ENCODE peak calls at places on chromosomes 16 and 17, in seven cellular contexts. Y, L, E, K, A, M and F are unnamed samples.

GRCh38 chr17:28396635-28397239 is 9.3 kb downstream of the SLC46A1 start:
- DNase-seq in A (no peak), L (no peak), K (no peak), Y (no peak), M (no peak), E (no peak), F (no peak)

GRCh38 chr16:27452569-27453475 is 50.8 kb downstream of the IL21R start:
- DNase-seq in L (no peak), Y (no peak), M (no peak), A (no peak), E (no peak), K (no peak), F (no peak)

GRCh38 chr17:10610821-10611323 is 46.2 kb downstream of the MYH3 start:
- DNase-seq in M (no peak), A (no peak), Y (no peak), K (no peak), E (no peak), L (no peak), F (no peak)

GRCh38 chr17:50911890-50912289 is 45.7 kb upstream of the TOB1 start:
- DNase-seq in M (no peak), A (no peak), K (no peak), L (no peak), E (no peak), Y (no peak), F (no peak)

GRCh38 chr16:26651464-26651863 is 415.3 kb upstream of the C16orf82 start:
- DNase-seq in A (no peak), E (no peak), L (no peak), M (no peak), K (no peak), Y (no peak), F (no peak)

GRCh38 chr17:72134560-72135399 is 14.0 kb downstream of the SOX9 start:
- DNase-seq in M (no peak), E (no peak), L (no peak), K (no peak), A (no peak), Y (no peak), F (no peak)

GRCh38 chr16:1530349-1530882 is 3.0 kb upstream of the TMEM204 start:
- DNase-seq in A (no peak), E (no peak), M (no peak), K (no peak), L (no peak), Y (no peak), F (peak; percentile 55)

GRCh38 chr17:31594416-31594815 is 202.9 kb downstream of the RAB11FIP4 start:
- DNase-seq in Y (no peak), L (no peak), M (no peak), E (no peak), K (no peak), A (no peak), F (no peak)

GRCh38 chr17:28345420-28346198 is 10.0 kb downstream of the TNFAIP1 start:
- DNase-seq in K (no peak), E (no peak), M (no peak), A (no peak), L (peak; percentile 47), Y (no peak), F (no peak)

GRCh38 chr16:27995378-27995777 is 68.1 kb downstream of the GSG1L start:
- DNase-seq in E (no peak), K (no peak), M (no peak), L (no peak), Y (no peak), A (no peak), F (no peak)

GRCh38 chr16:22843856-22844255 is 29.9 kb downstream of the HS3ST2 start:
- DNase-seq in L (no peak), A (no peak), K (no peak), Y (no peak), M (no peak), E (no peak), F (no peak)

GRCh38 chr17:67105213-67105612 is 60.9 kb downstream of the CACNG1 start:
- DNase-seq in A (no peak), Y (no peak), M (no peak), K (no peak), L (no peak), E (no peak), F (no peak)

GRCh38 chr17:56887105-56887504 is 26.7 kb downstream of the TRIM25 start:
- DNase-seq in L (no peak), M (no peak), A (no peak), K (no peak), E (no peak), Y (no peak), F (no peak)

GRCh38 chr16:2584742-2585650 is 47.2 kb downstream of the PDPK1 start:
- DNase-seq in E (no peak), L (no peak), M (peak; percentile 78), Y (no peak), K (no peak), A (no peak), F (no peak)

GRCh38 chr17:57578608-57578990 is 166.5 kb downstream of the CCDC182 start:
- DNase-seq in Y (no peak), L (no peak), K (no peak), M (no peak), A (no peak), E (no peak), F (no peak)

GRCh38 chr17:64183815-64184397 is 54.0 kb upstream of the ERN1 start:
- DNase-seq in M (no peak), E (no peak), L (no peak), A (no peak), Y (no peak), K (no peak), F (no peak)

GRCh38 chr16:741986-742629 is 1.3 kb upstream of the CIAO3 start:
- DNase-seq in A (no peak), K (no peak), L (no peak), Y (no peak), E (no peak), M (no peak), F (no peak)

GRCh38 chr17:60077672-60078519 is 825 bp downstream of the HEATR6 start:
- DNase-seq in Y (no peak), K (no peak), L (no peak), E (no peak), A (peak; percentile 28), M (no peak), F (no peak)

GRCh38 chr17:32936894-32937500 is 9.0 kb downstream of the TMEM98 start:
- DNase-seq in A (peak; percentile 80), L (peak; percentile 82), M (peak; percentile 79), E (peak; percentile 94), K (peak; percentile 45), Y (peak; percentile 78), F (peak; percentile 72)

GRCh38 chr16:20614201-20615141 is 38.3 kb upstream of the ACSM2B start:
- DNase-seq in E (no peak), Y (no peak), M (no peak), L (no peak), A (no peak), K (no peak), F (no peak)

GRCh38 chr17:76191891-76192290 is 48.4 kb downstream of the RNF157 start:
- DNase-seq in L (no peak), M (no peak), Y (no peak), K (no peak), A (no peak), E (no peak), F (no peak)

GRCh38 chr16:87688876-87689815 is 76.6 kb downstream of the KLHDC4 start:
- DNase-seq in E (no peak), M (no peak), K (no peak), A (no peak), L (no peak), Y (no peak), F (no peak)
- H3K4me1 ChIP-seq in E (no peaks in the 10 kb centered on the region), M (no peaks in the 10 kb centered on the region), K (no peaks in the 10 kb centered on the region), A (no peaks in the 10 kb centered on the region), L (no peaks in the 10 kb centered on the region), Y (no peaks in the 10 kb centered on the region), F (no peaks in the 10 kb centered on the region)

GRCh38 chr17:74206332-74206818 is 2.9 kb downstream of the RPL38 start:
- DNase-seq in K (no peak), L (no peak), Y (no peak), M (no peak), A (no peak), E (no peak), F (no peak)
- TF ChIP-seq POLR2AphosphoS5 in K (peak; percentile 18), L (no peak), Y (no peak), M (no peak), A (no peak), E (peak; percentile 73), F (no peak)

GRCh38 chr17:46892192-46892703 is 30.7 kb upstream of the GOSR2 start:
- DNase-seq in A (no peak), E (no peak), K (no peak), Y (no peak), M (no peak), L (no peak), F (no peak)

GRCh38 chr17:46894476-46895151 is 28.3 kb upstream of the GOSR2 start:
- DNase-seq in E (peak; percentile 54), K (no peak), A (no peak), Y (no peak), L (no peak), M (no peak), F (no peak)

GRCh38 chr17:46896991-46897390 is 26.0 kb upstream of the GOSR2 start:
- DNase-seq in L (no peak), A (no peak), M (no peak), K (no peak), Y (no peak), E (no peak), F (no peak)

GRCh38 chr17:46895171-46895570 is 27.8 kb upstream of the GOSR2 start:
- DNase-seq in Y (no peak), E (no peak), A (no peak), K (no peak), M (no peak), L (no peak), F (no peak)

DNA sequence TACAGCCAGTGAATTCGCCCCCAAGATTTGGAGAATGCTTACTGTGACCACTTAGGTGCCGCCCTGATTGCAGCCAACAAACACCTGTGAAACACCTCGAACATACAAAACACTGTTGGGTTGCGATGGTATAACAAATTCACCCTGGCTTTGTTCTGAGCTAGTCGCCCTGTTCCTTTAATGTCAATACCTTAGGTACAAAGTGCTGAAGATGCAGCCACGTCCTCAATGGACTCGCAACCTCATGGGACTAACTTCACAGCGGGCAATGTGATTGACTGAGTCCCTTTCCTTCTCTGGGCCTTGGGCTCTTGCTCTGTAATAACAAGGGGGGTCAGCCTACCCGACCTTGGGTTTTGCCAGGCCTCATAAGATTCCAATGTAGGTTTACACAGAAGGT is 28.9 kb upstream of the GOSR2 start:
- DNase-seq in K (no peak), Y (no peak), A (no peak), L (no peak), M (no peak), E (no peak), F (no peak)
- H3K9me3 ChIP-seq in K (no peaks in the 10 kb centered on the region), Y (no peaks in the 10 kb centered on the region), A (no peaks in the 10 kb centered on the region), L (no peaks in the 10 kb centered on the region), M (peaks cover 2% of the 10 kb centered on the region), E (no peaks in the 10 kb centered on the region), F (no peaks in the 10 kb centered on the region)

GRCh38 chr16:86350289-86350688 is 160.0 kb upstream of the FOXF1 start:
- DNase-seq in L (no peak), M (no peak), E (no peak), A (no peak), K (no peak), Y (no peak), F (no peak)

GRCh38 chr16:86346034-86346433 is 164.3 kb upstream of the FOXF1 start:
- DNase-seq in A (no peak), K (no peak), Y (no peak), E (no peak), M (no peak), L (no peak), F (no peak)

GRCh38 chr16:86347090-86347489 is 163.2 kb upstream of the FOXF1 start:
- DNase-seq in M (no peak), L (no peak), K (no peak), Y (no peak), A (no peak), E (no peak), F (no peak)

GRCh38 chr16:86349338-86349900 is 160.9 kb upstream of the FOXF1 start:
- DNase-seq in A (no peak), M (no peak), K (no peak), Y (no peak), E (no peak), L (no peak), F (no peak)

GRCh38 chr16:86347916-86348555 is 162.3 kb upstream of the FOXF1 start:
- DNase-seq in K (no peak), M (no peak), E (no peak), Y (no peak), L (no peak), A (no peak), F (no peak)
- H3K4me1 ChIP-seq in K (peaks cover 4% of the 10 kb centered on the region), M (no peaks in the 10 kb centered on the region), E (peaks cover 8% of the 10 kb centered on the region), Y (peaks cover 12% of the 10 kb centered on the region), L (peaks cover 9% of the 10 kb centered on the region), A (peaks cover 11% of the 10 kb centered on the region), F (no peaks in the 10 kb centered on the region)